ENCODE peak calls at places on chromosomes 13 and 19, in four cellular contexts. One of them, this sample, is unnamed.

GRCh38 chr13:50720856-50721663 is 122.4 kb downstream of the DLEU7 start:
- DNase-seq in osteocyte: no peak
- DNase-seq in brain microvascular endothelial cell: no peak
- DNase-seq in neural progenitor cell: no peak
- DNase-seq in this sample: no peak

GRCh38 chr13:44030615-44031014 is 150.9 kb downstream of the LACC1 start:
- DNase-seq in osteocyte: no peak
- DNase-seq in brain microvascular endothelial cell: no peak
- DNase-seq in neural progenitor cell: no peak
- DNase-seq in this sample: no peak

GRCh38 chr19:34364830-34365462 is at the start of gene GPI:
- DNase-seq in osteocyte: no peak
- DNase-seq in brain microvascular endothelial cell: no peak
- DNase-seq in neural progenitor cell: peak; percentile 72
- DNase-seq in this sample: peak; percentile 62

GRCh38 chr13:40024962-40025714 is 369.7 kb downstream of the COG6 start:
- DNase-seq in osteocyte: no peak
- DNase-seq in brain microvascular endothelial cell: no peak
- DNase-seq in neural progenitor cell: no peak
- DNase-seq in this sample: no peak

GRCh38 chr13:40764587-40765403 is 6.2 kb downstream of the MRPS31 start:
- DNase-seq in osteocyte: peak; percentile 23
- DNase-seq in brain microvascular endothelial cell: peak; percentile 9
- DNase-seq in neural progenitor cell: no peak
- DNase-seq in this sample: no peak

GRCh38 chr13:83895994-83896580 is 13.8 kb upstream of the SLITRK1 start:
- DNase-seq in osteocyte: no peak
- DNase-seq in brain microvascular endothelial cell: peak; percentile 31
- DNase-seq in neural progenitor cell: no peak
- DNase-seq in this sample: no peak

GRCh38 chr19:49851456-49852259 is 699 bp downstream of the PTOV1 start:
- DNase-seq in osteocyte: no peak
- DNase-seq in brain microvascular endothelial cell: no peak
- DNase-seq in neural progenitor cell: peak; percentile 88
- DNase-seq in this sample: peak; percentile 60

GRCh38 chr19:435056-435706 is 25.7 kb downstream of the SHC2 start:
- DNase-seq in osteocyte: no peak
- DNase-seq in brain microvascular endothelial cell: no peak
- DNase-seq in neural progenitor cell: no peak
- DNase-seq in this sample: no peak

GRCh38 chr13:32381539-32381938 is 46.4 kb downstream of the N4BP2L1 start:
- DNase-seq in osteocyte: no peak
- DNase-seq in brain microvascular endothelial cell: peak; percentile 14
- DNase-seq in neural progenitor cell: peak; percentile 71
- DNase-seq in this sample: no peak

GRCh38 chr13:26914148-26914547 is 153.6 kb upstream of the GPR12 start:
- DNase-seq in osteocyte: no peak
- DNase-seq in brain microvascular endothelial cell: no peak
- DNase-seq in neural progenitor cell: no peak
- DNase-seq in this sample: no peak

GRCh38 chr13:106573855-106574254 is 5.9 kb upstream of the ARGLU1 start:
- DNase-seq in osteocyte: no peak
- DNase-seq in brain microvascular endothelial cell: no peak
- DNase-seq in neural progenitor cell: no peak
- DNase-seq in this sample: no peak

GRCh38 chr13:42041684-42042035 is 6.8 kb upstream of the DGKH start:
- DNase-seq in osteocyte: no peak
- DNase-seq in brain microvascular endothelial cell: peak; percentile 70
- DNase-seq in neural progenitor cell: peak; percentile 76
- DNase-seq in this sample: peak; percentile 63

GRCh38 chr13:22114630-22115311 is 443.9 kb downstream of the FGF9 start:
- DNase-seq in osteocyte: no peak
- DNase-seq in brain microvascular endothelial cell: no peak
- DNase-seq in neural progenitor cell: no peak
- DNase-seq in this sample: no peak

GRCh38 chr13:44498969-44499368 is 77.2 kb downstream of the TSC22D1 start:
- DNase-seq in osteocyte: no peak
- DNase-seq in brain microvascular endothelial cell: no peak
- DNase-seq in neural progenitor cell: no peak
- DNase-seq in this sample: no peak

GRCh38 chr19:30054210-30054609 is 112.2 kb downstream of the URI1 start:
- DNase-seq in osteocyte: no peak
- DNase-seq in brain microvascular endothelial cell: no peak
- DNase-seq in neural progenitor cell: no peak
- DNase-seq in this sample: no peak

GRCh38 chr19:4911314-4911713 is 2.0 kb downstream of the UHRF1 start:
- DNase-seq in osteocyte: no peak
- DNase-seq in brain microvascular endothelial cell: peak; percentile 14
- DNase-seq in neural progenitor cell: peak; percentile 35
- DNase-seq in this sample: no peak

GRCh38 chr13:71149498-71150363 is 717.3 kb downstream of the DACH1 start:
- DNase-seq in osteocyte: no peak
- DNase-seq in brain microvascular endothelial cell: no peak
- DNase-seq in neural progenitor cell: no peak
- DNase-seq in this sample: no peak

GRCh38 chr13:21685485-21686064 is 14.7 kb downstream of the FGF9 start:
- DNase-seq in osteocyte: no peak
- DNase-seq in brain microvascular endothelial cell: no peak
- DNase-seq in neural progenitor cell: no peak
- DNase-seq in this sample: no peak

GRCh38 chr13:62627226-62627625 is 1211.6 kb upstream of the PCDH20 start:
- DNase-seq in osteocyte: no peak
- DNase-seq in brain microvascular endothelial cell: no peak
- DNase-seq in neural progenitor cell: no peak
- DNase-seq in this sample: no peak

GRCh38 chr13:41354416-41354815 is 43.3 kb downstream of the NAA16 start:
- DNase-seq in osteocyte: no peak
- DNase-seq in brain microvascular endothelial cell: no peak
- DNase-seq in neural progenitor cell: no peak
- DNase-seq in this sample: no peak

GRCh38 chr13:23433171-23434153 is at the start of gene SACS:
- DNase-seq in osteocyte: peak; percentile 83
- DNase-seq in brain microvascular endothelial cell: peak; percentile 55
- DNase-seq in neural progenitor cell: peak; percentile 95
- DNase-seq in this sample: peak; percentile 78

GRCh38 chr13:56718791-56719190 is 421.9 kb upstream of the PRR20A start:
- DNase-seq in osteocyte: no peak
- DNase-seq in brain microvascular endothelial cell: no peak
- DNase-seq in neural progenitor cell: no peak
- DNase-seq in this sample: no peak

GRCh38 chr19:38378866-38379265 is 4.5 kb downstream of the PSMD8 start:
- DNase-seq in osteocyte: no peak
- DNase-seq in brain microvascular endothelial cell: no peak
- DNase-seq in neural progenitor cell: no peak
- DNase-seq in this sample: no peak

GRCh38 chr19:46674416-46675178 is 13.6 kb upstream of the DACT3 start:
- DNase-seq in osteocyte: no peak
- DNase-seq in brain microvascular endothelial cell: no peak
- DNase-seq in neural progenitor cell: peak; percentile 66
- DNase-seq in this sample: peak; percentile 30

GRCh38 chr19:29940971-29941585 is 961 bp upstream of the URI1 start:
- DNase-seq in osteocyte: no peak
- DNase-seq in brain microvascular endothelial cell: no peak
- DNase-seq in neural progenitor cell: no peak
- DNase-seq in this sample: no peak

GRCh38 chr19:17441241-17442135 is 7.0 kb downstream of the TMEM221 start:
- DNase-seq in osteocyte: no peak
- DNase-seq in brain microvascular endothelial cell: no peak
- DNase-seq in neural progenitor cell: peak; percentile 56
- DNase-seq in this sample: no peak

GRCh38 chr19:1173160-1173844 is 766 bp downstream of the SBNO2 start:
- DNase-seq in osteocyte: no peak
- DNase-seq in brain microvascular endothelial cell: no peak
- DNase-seq in neural progenitor cell: peak; percentile 46
- DNase-seq in this sample: no peak

GRCh38 chr13:40161931-40162330 is 504.5 kb downstream of the FOXO1 start:
- DNase-seq in osteocyte: no peak
- DNase-seq in brain microvascular endothelial cell: no peak
- DNase-seq in neural progenitor cell: no peak
- DNase-seq in this sample: no peak

GRCh38 chr19:17765069-17765618 is 13.9 kb downstream of the FCHO1 start:
- DNase-seq in osteocyte: no peak
- DNase-seq in brain microvascular endothelial cell: no peak
- DNase-seq in neural progenitor cell: no peak
- DNase-seq in this sample: no peak

GRCh38 chr13:76991432-76991795 is 467 bp upstream of the CLN5 start:
- DNase-seq in osteocyte: no peak
- DNase-seq in brain microvascular endothelial cell: no peak
- DNase-seq in neural progenitor cell: peak; percentile 5
- DNase-seq in this sample: no peak

GRCh38 chr19:3061214-3062161 is 807 bp downstream of the TLE5 start:
- DNase-seq in osteocyte: no peak
- DNase-seq in brain microvascular endothelial cell: no peak
- DNase-seq in neural progenitor cell: no peak
- DNase-seq in this sample: no peak

GRCh38 chr19:5957132-5957531 is 20.8 kb downstream of the RANBP3 start:
- DNase-seq in osteocyte: no peak
- DNase-seq in brain microvascular endothelial cell: no peak
- DNase-seq in neural progenitor cell: no peak
- DNase-seq in this sample: no peak

GRCh38 chr19:10122066-10122465 is 2.4 kb upstream of the EIF3G start:
- DNase-seq in osteocyte: no peak
- DNase-seq in brain microvascular endothelial cell: no peak
- DNase-seq in neural progenitor cell: no peak
- DNase-seq in this sample: no peak

GRCh38 chr13:88472316-88472715 is 801.1 kb downstream of the SLITRK5 start:
- DNase-seq in osteocyte: no peak
- DNase-seq in brain microvascular endothelial cell: no peak
- DNase-seq in neural progenitor cell: no peak
- DNase-seq in this sample: no peak

GRCh38 chr13:25675060-25675459 is 303.3 kb downstream of the ATP8A2 start:
- DNase-seq in osteocyte: peak; percentile 21
- DNase-seq in brain microvascular endothelial cell: no peak
- DNase-seq in neural progenitor cell: no peak
- DNase-seq in this sample: no peak

GRCh38 chr13:52067237-52067636 is 42.7 kb downstream of the UTP14C start:
- DNase-seq in osteocyte: no peak
- DNase-seq in brain microvascular endothelial cell: no peak
- DNase-seq in neural progenitor cell: no peak
- DNase-seq in this sample: no peak

GRCh38 chr13:41700790-41701310 is 243.5 kb downstream of the RGCC start:
- DNase-seq in osteocyte: no peak
- DNase-seq in brain microvascular endothelial cell: peak; percentile 28
- DNase-seq in neural progenitor cell: no peak
- DNase-seq in this sample: no peak

GRCh38 chr19:46634045-46634655 is 1.9 kb downstream of the GNG8 start:
- DNase-seq in osteocyte: peak; percentile 88
- DNase-seq in brain microvascular endothelial cell: peak; percentile 63
- DNase-seq in neural progenitor cell: peak; percentile 95
- DNase-seq in this sample: peak; percentile 94

GRCh38 chr19:33221641-33222040 is 4.0 kb downstream of the SLC7A10 start:
- DNase-seq in osteocyte: no peak
- DNase-seq in brain microvascular endothelial cell: no peak
- DNase-seq in neural progenitor cell: no peak
- DNase-seq in this sample: no peak

GRCh38 chr19:33220735-33221134 is 4.9 kb downstream of the SLC7A10 start:
- DNase-seq in osteocyte: no peak
- DNase-seq in brain microvascular endothelial cell: no peak
- DNase-seq in neural progenitor cell: no peak
- DNase-seq in this sample: no peak

GRCh38 chr19:33220115-33220514 is 5.5 kb downstream of the SLC7A10 start:
- DNase-seq in osteocyte: no peak
- DNase-seq in brain microvascular endothelial cell: no peak
- DNase-seq in neural progenitor cell: no peak
- DNase-seq in this sample: no peak

GRCh38 chr19:33217881-33218280 is 7.8 kb downstream of the SLC7A10 start:
- DNase-seq in osteocyte: no peak
- DNase-seq in brain microvascular endothelial cell: no peak
- DNase-seq in neural progenitor cell: peak; percentile 36
- DNase-seq in this sample: no peak

GRCh38 chr19:33219261-33219812 is 6.3 kb downstream of the SLC7A10 start:
- DNase-seq in osteocyte: no peak
- DNase-seq in brain microvascular endothelial cell: peak; percentile 26
- DNase-seq in neural progenitor cell: peak; percentile 62
- DNase-seq in this sample: no peak
- TF ChIP-seq CTCF in osteocyte: no peak
- TF ChIP-seq CTCF in brain microvascular endothelial cell: peak; percentile 62
- TF ChIP-seq CTCF in neural progenitor cell: peak; percentile 49
- TF ChIP-seq CTCF in this sample: no peak

GRCh38 chr19:40392894-40393517 is 3.0 kb upstream of the HIPK4 start:
- DNase-seq in osteocyte: no peak
- DNase-seq in brain microvascular endothelial cell: no peak
- DNase-seq in neural progenitor cell: no peak
- DNase-seq in this sample: no peak
- TF ChIP-seq CTCF in osteocyte: no peak
- TF ChIP-seq CTCF in brain microvascular endothelial cell: peak; percentile 50
- TF ChIP-seq CTCF in neural progenitor cell: no peak
- TF ChIP-seq CTCF in this sample: no peak

GRCh38 chr13:108609353-108609752 is 20.1 kb upstream of the MYO16 start:
- DNase-seq in osteocyte: no peak
- DNase-seq in brain microvascular endothelial cell: no peak
- DNase-seq in neural progenitor cell: peak; percentile 27
- DNase-seq in this sample: no peak
- TF ChIP-seq CTCF in osteocyte: peak; percentile 75
- TF ChIP-seq CTCF in brain microvascular endothelial cell: peak; percentile 65
- TF ChIP-seq CTCF in neural progenitor cell: peak; percentile 57
- TF ChIP-seq CTCF in this sample: peak; percentile 75

GRCh38 chr19:7907122-7907521 is 3.4 kb downstream of the MAP2K7 start:
- DNase-seq in osteocyte: no peak
- DNase-seq in brain microvascular endothelial cell: no peak
- DNase-seq in neural progenitor cell: no peak
- DNase-seq in this sample: no peak

GRCh38 chr19:7908742-7909461 is 5.2 kb downstream of the MAP2K7 start:
- DNase-seq in osteocyte: no peak
- DNase-seq in brain microvascular endothelial cell: no peak
- DNase-seq in neural progenitor cell: no peak
- DNase-seq in this sample: peak; percentile 14

GRCh38 chr19:7909471-7910067 is 5.1 kb upstream of the TGFBR3L start:
- DNase-seq in osteocyte: no peak
- DNase-seq in brain microvascular endothelial cell: no peak
- DNase-seq in neural progenitor cell: no peak
- DNase-seq in this sample: peak; percentile 8

GRCh38 chr19:7907544-7907943 is 3.9 kb downstream of the MAP2K7 start:
- DNase-seq in osteocyte: no peak
- DNase-seq in brain microvascular endothelial cell: no peak
- DNase-seq in neural progenitor cell: no peak
- DNase-seq in this sample: no peak

DNA sequence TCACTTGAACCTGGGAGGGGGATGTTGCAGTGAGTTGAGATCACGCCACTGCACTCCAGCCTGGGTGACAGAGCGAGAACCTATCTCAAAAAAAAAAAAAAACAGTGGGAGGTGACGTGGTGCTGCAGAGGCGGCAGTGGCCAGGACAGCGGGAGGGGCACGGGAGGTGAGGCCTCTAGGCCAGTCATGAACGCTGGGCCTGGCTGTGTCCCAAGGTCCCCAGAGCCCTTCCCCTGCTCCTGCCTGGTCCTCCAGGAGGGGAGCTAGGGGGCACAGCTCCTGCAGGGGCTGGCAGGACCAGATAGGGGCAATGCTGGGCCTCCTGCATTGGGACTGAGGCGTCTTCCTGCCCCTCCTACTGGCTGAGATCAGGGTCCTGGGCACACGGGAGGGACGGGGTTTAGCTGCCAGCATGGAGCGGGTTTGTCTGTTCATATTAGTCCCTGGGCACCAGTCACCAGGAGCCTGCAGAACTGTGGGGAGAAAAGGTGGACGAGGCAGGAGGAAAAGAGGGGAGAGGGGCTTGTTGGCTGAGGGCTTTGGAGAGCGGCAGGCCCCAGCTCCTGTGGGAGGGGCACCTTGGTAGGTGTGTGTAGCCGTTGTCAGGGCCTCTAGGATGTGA is 4.5 kb downstream of the MAP2K7 start:
- DNase-seq in osteocyte: no peak
- DNase-seq in brain microvascular endothelial cell: no peak
- DNase-seq in neural progenitor cell: no peak
- DNase-seq in this sample: no peak
- TF ChIP-seq CTCF in osteocyte: no peak
- TF ChIP-seq CTCF in brain microvascular endothelial cell: no peak
- TF ChIP-seq CTCF in neural progenitor cell: no peak
- TF ChIP-seq CTCF in this sample: no peak

This sample was measured in glutamatergic neuron.